ENCODE peak calls at places on chromosome 14, in seven cellular contexts. One of them, this sample, is unnamed.

GRCh38 chr14:48805315-48805714 is 780.9 kb downstream of the RPS29 start:
- DNase-seq in B cell: no peak
- DNase-seq in WTC11: peak
- DNase-seq in upper lobe of right lung: no peak
- DNase-seq in GM10248: no peak
- DNase-seq in IMR-90: no peak
- DNase-seq in mucosa of descending colon: no peak
- DNase-seq in this sample: no peak

GRCh38 chr14:99394602-99395001 is 86.1 kb downstream of the SETD3 start:
- DNase-seq in upper lobe of right lung: no peak
- DNase-seq in GM10248: no peak
- DNase-seq in IMR-90: no peak
- DNase-seq in B cell: no peak
- DNase-seq in WTC11: no peak
- DNase-seq in mucosa of descending colon: no peak
- DNase-seq in this sample: no peak

GRCh38 chr14:35341454-35342159 is 49.4 kb downstream of the PSMA6 start:
- DNase-seq in GM10248: peak
- DNase-seq in WTC11: peak
- DNase-seq in B cell: peak
- DNase-seq in upper lobe of right lung: peak
- DNase-seq in IMR-90: peak
- DNase-seq in mucosa of descending colon: peak
- DNase-seq in this sample: peak

GRCh38 chr14:101185081-101185835 is 281.7 kb upstream of the RTL1 start:
- DNase-seq in mucosa of descending colon: no peak
- DNase-seq in GM10248: no peak
- DNase-seq in B cell: no peak
- DNase-seq in IMR-90: no peak
- DNase-seq in WTC11: no peak
- DNase-seq in upper lobe of right lung: peak
- DNase-seq in this sample: no peak

GRCh38 chr14:36767603-36768281 is 106.1 kb downstream of the PAX9 start:
- DNase-seq in B cell: no peak
- DNase-seq in WTC11: no peak
- DNase-seq in mucosa of descending colon: no peak
- DNase-seq in upper lobe of right lung: no peak
- DNase-seq in IMR-90: no peak
- DNase-seq in GM10248: no peak
- DNase-seq in this sample: no peak

GRCh38 chr14:96839251-96839650 is 42.1 kb downstream of the VRK1 start:
- DNase-seq in IMR-90: no peak
- DNase-seq in GM10248: no peak
- DNase-seq in B cell: no peak
- DNase-seq in mucosa of descending colon: no peak
- DNase-seq in upper lobe of right lung: no peak
- DNase-seq in WTC11: no peak
- DNase-seq in this sample: no peak

GRCh38 chr14:103974575-103974974 is 32.2 kb upstream of the RD3L start:
- DNase-seq in IMR-90: no peak
- DNase-seq in mucosa of descending colon: no peak
- DNase-seq in upper lobe of right lung: no peak
- DNase-seq in WTC11: no peak
- DNase-seq in GM10248: no peak
- DNase-seq in B cell: no peak
- DNase-seq in this sample: no peak

GRCh38 chr14:76484355-76484754 is 108.4 kb downstream of the ESRRB start:
- DNase-seq in B cell: no peak
- DNase-seq in upper lobe of right lung: no peak
- DNase-seq in WTC11: peak
- DNase-seq in GM10248: no peak
- DNase-seq in IMR-90: no peak
- DNase-seq in mucosa of descending colon: no peak
- DNase-seq in this sample: no peak

GRCh38 chr14:74579447-74580274 is 32.4 kb downstream of the LTBP2 start:
- DNase-seq in IMR-90: peak
- DNase-seq in WTC11: no peak
- DNase-seq in B cell: no peak
- DNase-seq in upper lobe of right lung: no peak
- DNase-seq in GM10248: no peak
- DNase-seq in mucosa of descending colon: no peak
- DNase-seq in this sample: peak

GRCh38 chr14:103123128-103123633 is at the start of gene TNFAIP2:
- DNase-seq in B cell: peak
- DNase-seq in IMR-90: no peak
- DNase-seq in upper lobe of right lung: peak
- DNase-seq in mucosa of descending colon: peak
- DNase-seq in WTC11: peak
- DNase-seq in GM10248: peak
- DNase-seq in this sample: peak

GRCh38 chr14:44369401-44370123 is 137.5 kb downstream of the FSCB start:
- DNase-seq in upper lobe of right lung: no peak
- DNase-seq in IMR-90: no peak
- DNase-seq in mucosa of descending colon: peak
- DNase-seq in GM10248: no peak
- DNase-seq in WTC11: no peak
- DNase-seq in B cell: no peak
- DNase-seq in this sample: no peak

GRCh38 chr14:70156602-70157001 is 32.1 kb downstream of the SLC8A3 start:
- DNase-seq in IMR-90: no peak
- DNase-seq in mucosa of descending colon: no peak
- DNase-seq in GM10248: no peak
- DNase-seq in upper lobe of right lung: no peak
- DNase-seq in WTC11: no peak
- DNase-seq in B cell: no peak
- DNase-seq in this sample: no peak

GRCh38 chr14:44040561-44040960 is 466.5 kb downstream of the FSCB start:
- DNase-seq in IMR-90: no peak
- DNase-seq in upper lobe of right lung: no peak
- DNase-seq in B cell: no peak
- DNase-seq in mucosa of descending colon: no peak
- DNase-seq in GM10248: no peak
- DNase-seq in WTC11: no peak
- DNase-seq in this sample: no peak

GRCh38 chr14:100692859-100693558 is 33.7 kb upstream of the DLK1 start:
- DNase-seq in WTC11: no peak
- DNase-seq in mucosa of descending colon: no peak
- DNase-seq in B cell: no peak
- DNase-seq in upper lobe of right lung: peak
- DNase-seq in IMR-90: peak
- DNase-seq in GM10248: no peak
- DNase-seq in this sample: no peak

GRCh38 chr14:77882098-77882497 is 82.2 kb downstream of the ADCK1 start:
- DNase-seq in B cell: peak
- DNase-seq in upper lobe of right lung: no peak
- DNase-seq in mucosa of descending colon: peak
- DNase-seq in WTC11: no peak
- DNase-seq in IMR-90: no peak
- DNase-seq in GM10248: no peak
- DNase-seq in this sample: peak

GRCh38 chr14:37858733-37859132 is 263.3 kb downstream of the TTC6 start:
- DNase-seq in mucosa of descending colon: no peak
- DNase-seq in B cell: no peak
- DNase-seq in GM10248: no peak
- DNase-seq in WTC11: no peak
- DNase-seq in IMR-90: no peak
- DNase-seq in upper lobe of right lung: no peak
- DNase-seq in this sample: no peak

GRCh38 chr14:52351191-52351560 is 37.1 kb downstream of the PTGER2 start:
- DNase-seq in mucosa of descending colon: no peak
- DNase-seq in IMR-90: peak
- DNase-seq in upper lobe of right lung: no peak
- DNase-seq in GM10248: no peak
- DNase-seq in WTC11: no peak
- DNase-seq in B cell: no peak
- DNase-seq in this sample: no peak

GRCh38 chr14:59321184-59321952 is 132.9 kb downstream of the DAAM1 start:
- DNase-seq in GM10248: no peak
- DNase-seq in IMR-90: peak
- DNase-seq in mucosa of descending colon: no peak
- DNase-seq in upper lobe of right lung: no peak
- DNase-seq in B cell: no peak
- DNase-seq in WTC11: no peak
- DNase-seq in this sample: no peak

GRCh38 chr14:92959761-92960680 is 37.1 kb downstream of the CHGA start:
- DNase-seq in mucosa of descending colon: no peak
- DNase-seq in upper lobe of right lung: no peak
- DNase-seq in WTC11: no peak
- DNase-seq in GM10248: no peak
- DNase-seq in IMR-90: no peak
- DNase-seq in B cell: no peak
- DNase-seq in this sample: no peak

GRCh38 chr14:57671021-57671420 is 177.4 kb upstream of the CCDC198 start:
- DNase-seq in B cell: no peak
- DNase-seq in WTC11: no peak
- DNase-seq in upper lobe of right lung: no peak
- DNase-seq in IMR-90: no peak
- DNase-seq in mucosa of descending colon: no peak
- DNase-seq in GM10248: no peak
- DNase-seq in this sample: no peak
- TF ChIP-seq CTCF in B cell: no peak
- TF ChIP-seq CTCF in WTC11: no peak
- TF ChIP-seq CTCF in upper lobe of right lung: no peak
- TF ChIP-seq CTCF in IMR-90: no peak
- TF ChIP-seq CTCF in mucosa of descending colon: no peak
- TF ChIP-seq CTCF in GM10248: no peak
- TF ChIP-seq CTCF in this sample: no peak

DNA sequence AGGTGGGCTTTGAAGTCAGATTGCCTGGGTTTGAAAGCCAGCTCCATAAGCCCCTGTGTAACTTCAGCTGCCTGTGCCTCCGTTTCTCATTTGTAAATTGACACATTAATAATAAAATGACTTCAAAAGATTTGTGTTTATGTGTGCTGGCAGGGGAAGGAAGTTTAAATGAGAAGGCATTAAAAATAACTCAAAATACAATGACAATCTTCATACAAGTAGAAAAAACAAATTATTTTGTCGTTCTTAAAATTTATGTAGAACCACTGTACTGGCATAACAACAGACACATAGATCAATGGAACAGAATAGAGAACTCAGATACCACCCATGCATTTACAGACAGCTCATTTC is 83.0 kb downstream of the PPM1A start:
- DNase-seq in upper lobe of right lung: no peak
- DNase-seq in IMR-90: no peak
- DNase-seq in mucosa of descending colon: no peak
- DNase-seq in WTC11: no peak
- DNase-seq in GM10248: no peak
- DNase-seq in B cell: no peak
- DNase-seq in this sample: no peak
- TF ChIP-seq CTCF in upper lobe of right lung: no peak
- TF ChIP-seq CTCF in IMR-90: no peak
- TF ChIP-seq CTCF in mucosa of descending colon: no peak
- TF ChIP-seq CTCF in WTC11: no peak
- TF ChIP-seq CTCF in GM10248: no peak
- TF ChIP-seq CTCF in B cell: peak
- TF ChIP-seq CTCF in this sample: no peak

GRCh38 chr14:91060472-91061308 is at the start of gene RPS6KA5:
- DNase-seq in IMR-90: peak
- DNase-seq in WTC11: peak
- DNase-seq in upper lobe of right lung: peak
- DNase-seq in mucosa of descending colon: peak
- DNase-seq in GM10248: peak
- DNase-seq in B cell: peak
- DNase-seq in this sample: peak
- TF ChIP-seq CTCF in IMR-90: no peak
- TF ChIP-seq CTCF in WTC11: no peak
- TF ChIP-seq CTCF in upper lobe of right lung: peak
- TF ChIP-seq CTCF in mucosa of descending colon: no peak
- TF ChIP-seq CTCF in GM10248: no peak
- TF ChIP-seq CTCF in B cell: no peak
- TF ChIP-seq CTCF in this sample: peak

GRCh38 chr14:64745511-64746041 is 41.4 kb downstream of the PLEKHG3 start:
- DNase-seq in upper lobe of right lung: no peak
- DNase-seq in mucosa of descending colon: no peak
- DNase-seq in GM10248: no peak
- DNase-seq in IMR-90: peak
- DNase-seq in WTC11: no peak
- DNase-seq in B cell: no peak
- DNase-seq in this sample: no peak
- TF ChIP-seq CTCF in upper lobe of right lung: no peak
- TF ChIP-seq CTCF in mucosa of descending colon: no peak
- TF ChIP-seq CTCF in GM10248: no peak
- TF ChIP-seq CTCF in IMR-90: peak
- TF ChIP-seq CTCF in WTC11: no peak
- TF ChIP-seq CTCF in B cell: no peak
- TF ChIP-seq CTCF in this sample: no peak

DNA sequence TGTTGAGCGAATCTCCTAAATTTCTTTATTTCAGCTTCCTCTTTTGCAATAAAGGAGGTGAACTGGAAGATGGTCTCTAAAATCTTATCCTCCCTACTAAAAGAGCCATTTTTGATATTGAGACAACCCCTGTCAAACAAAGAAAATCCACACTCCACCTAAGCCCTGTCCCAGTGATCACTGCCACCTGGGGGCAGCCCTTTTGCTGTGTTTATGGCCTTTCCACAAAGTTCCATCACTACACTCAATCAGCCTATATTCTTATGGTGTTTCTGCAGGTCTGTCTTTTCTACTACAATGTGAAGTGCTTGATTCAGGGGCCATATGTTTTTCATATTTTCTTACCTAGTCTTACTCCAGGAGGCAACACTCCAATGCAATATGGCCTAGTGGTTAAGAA is 163.7 kb downstream of the BMP4 start:
- DNase-seq in B cell: no peak
- DNase-seq in upper lobe of right lung: no peak
- DNase-seq in IMR-90: no peak
- DNase-seq in GM10248: no peak
- DNase-seq in mucosa of descending colon: no peak
- DNase-seq in WTC11: peak
- DNase-seq in this sample: no peak
- TF ChIP-seq CTCF in B cell: no peak
- TF ChIP-seq CTCF in upper lobe of right lung: no peak
- TF ChIP-seq CTCF in IMR-90: no peak
- TF ChIP-seq CTCF in GM10248: peak
- TF ChIP-seq CTCF in mucosa of descending colon: no peak
- TF ChIP-seq CTCF in WTC11: no peak
- TF ChIP-seq CTCF in this sample: no peak

GRCh38 chr14:95439881-95440280 is 76.6 kb downstream of the SYNE3 start:
- DNase-seq in upper lobe of right lung: no peak
- DNase-seq in WTC11: no peak
- DNase-seq in mucosa of descending colon: no peak
- DNase-seq in GM10248: no peak
- DNase-seq in B cell: no peak
- DNase-seq in IMR-90: no peak
- DNase-seq in this sample: no peak
- TF ChIP-seq CTCF in upper lobe of right lung: no peak
- TF ChIP-seq CTCF in WTC11: no peak
- TF ChIP-seq CTCF in mucosa of descending colon: no peak
- TF ChIP-seq CTCF in GM10248: no peak
- TF ChIP-seq CTCF in B cell: no peak
- TF ChIP-seq CTCF in IMR-90: no peak
- TF ChIP-seq CTCF in this sample: no peak

GRCh38 chr14:20682435-20683124 is 1.8 kb upstream of the RNASE4 start:
- DNase-seq in mucosa of descending colon: peak
- DNase-seq in WTC11: peak
- DNase-seq in upper lobe of right lung: peak
- DNase-seq in GM10248: peak
- DNase-seq in IMR-90: peak
- DNase-seq in B cell: peak
- DNase-seq in this sample: peak
- TF ChIP-seq CTCF in mucosa of descending colon: no peak
- TF ChIP-seq CTCF in WTC11: no peak
- TF ChIP-seq CTCF in upper lobe of right lung: no peak
- TF ChIP-seq CTCF in GM10248: no peak
- TF ChIP-seq CTCF in IMR-90: no peak
- TF ChIP-seq CTCF in B cell: no peak
- TF ChIP-seq CTCF in this sample: no peak

GRCh38 chr14:63276492-63277342 is 42.0 kb downstream of the GPHB5 start:
- DNase-seq in mucosa of descending colon: no peak
- DNase-seq in GM10248: peak
- DNase-seq in WTC11: no peak
- DNase-seq in B cell: peak
- DNase-seq in upper lobe of right lung: no peak
- DNase-seq in IMR-90: peak
- DNase-seq in this sample: no peak
- TF ChIP-seq CTCF in mucosa of descending colon: peak
- TF ChIP-seq CTCF in GM10248: peak
- TF ChIP-seq CTCF in WTC11: peak
- TF ChIP-seq CTCF in B cell: peak
- TF ChIP-seq CTCF in upper lobe of right lung: peak
- TF ChIP-seq CTCF in IMR-90: peak
- TF ChIP-seq CTCF in this sample: peak

This sample was measured in heart left ventricle.